ENCODE peak calls at places on chromosomes 4 and X, in five cellular contexts. One of them, this sample, is unnamed.

GRCh38 chr4:53987761-53988171 is 76.6 kb downstream of the CHIC2 start:
- DNase-seq in neural progenitor cell: no peak
- DNase-seq in endothelial cell of umbilical vein: no peak
- DNase-seq in PC-3: peak; percentile 70
- DNase-seq in GM23248: peak; percentile 89
- DNase-seq in this sample: peak; percentile 38

GRCh38 chr4:88897180-88897579 is 159.8 kb downstream of the FAM13A start:
- DNase-seq in GM23248: peak; percentile 49
- DNase-seq in endothelial cell of umbilical vein: no peak
- DNase-seq in neural progenitor cell: no peak
- DNase-seq in PC-3: peak; percentile 4
- DNase-seq in this sample: peak; percentile 0

GRCh38 chr4:168197926-168198325 is 105.6 kb downstream of the ANXA10 start:
- DNase-seq in neural progenitor cell: no peak
- DNase-seq in GM23248: peak; percentile 3
- DNase-seq in endothelial cell of umbilical vein: peak; percentile 14
- DNase-seq in PC-3: no peak
- DNase-seq in this sample: no peak

GRCh38 chr4:168488800-168489404 is 8.0 kb upstream of the PALLD start:
- DNase-seq in neural progenitor cell: no peak
- DNase-seq in GM23248: no peak
- DNase-seq in PC-3: no peak
- DNase-seq in endothelial cell of umbilical vein: peak; percentile 27
- DNase-seq in this sample: no peak

GRCh38 chr4:56743550-56743949 is 62.5 kb upstream of the HOPX start:
- DNase-seq in endothelial cell of umbilical vein: no peak
- DNase-seq in neural progenitor cell: no peak
- DNase-seq in PC-3: peak; percentile 76
- DNase-seq in GM23248: no peak
- DNase-seq in this sample: no peak

GRCh38 chr4:73770917-73771316 is 30.5 kb downstream of the CXCL8 start:
- DNase-seq in GM23248: no peak
- DNase-seq in endothelial cell of umbilical vein: no peak
- DNase-seq in neural progenitor cell: no peak
- DNase-seq in PC-3: no peak
- DNase-seq in this sample: no peak

GRCh38 chr4:180990931-180991330 is 1252.3 kb upstream of the TENM3 start:
- DNase-seq in GM23248: no peak
- DNase-seq in neural progenitor cell: no peak
- DNase-seq in endothelial cell of umbilical vein: no peak
- DNase-seq in PC-3: no peak
- DNase-seq in this sample: no peak

GRCh38 chr4:52824603-52825310 is 37.4 kb upstream of the RASL11B start:
- DNase-seq in PC-3: no peak
- DNase-seq in endothelial cell of umbilical vein: no peak
- DNase-seq in neural progenitor cell: peak; percentile 13
- DNase-seq in GM23248: peak; percentile 7
- DNase-seq in this sample: no peak

GRCh38 chr4:115851918-115852766 is 738.7 kb upstream of the NDST4 start:
- DNase-seq in neural progenitor cell: peak; percentile 84
- DNase-seq in PC-3: peak; percentile 59
- DNase-seq in GM23248: peak; percentile 56
- DNase-seq in endothelial cell of umbilical vein: no peak
- DNase-seq in this sample: no peak

GRCh38 chr4:98586231-98586630 is 72.2 kb downstream of the TSPAN5 start:
- DNase-seq in PC-3: no peak
- DNase-seq in endothelial cell of umbilical vein: no peak
- DNase-seq in neural progenitor cell: no peak
- DNase-seq in GM23248: no peak
- DNase-seq in this sample: no peak

GRCh38 chrX:72142931-72143709 is 11.4 kb upstream of the RTL5 start:
- DNase-seq in PC-3: no peak
- DNase-seq in neural progenitor cell: no peak
- DNase-seq in GM23248: no peak
- DNase-seq in endothelial cell of umbilical vein: no peak
- DNase-seq in this sample: no peak

GRCh38 chr4:111847256-111848108 is 297.8 kb upstream of the FAM241A start:
- DNase-seq in PC-3: peak; percentile 17
- DNase-seq in neural progenitor cell: peak; percentile 23
- DNase-seq in endothelial cell of umbilical vein: no peak
- DNase-seq in GM23248: peak; percentile 18
- DNase-seq in this sample: no peak

GRCh38 chr4:89226665-89227572 is 80.7 kb downstream of the GPRIN3 start:
- DNase-seq in endothelial cell of umbilical vein: peak; percentile 79
- DNase-seq in GM23248: peak; percentile 85
- DNase-seq in neural progenitor cell: peak; percentile 86
- DNase-seq in PC-3: peak; percentile 79
- DNase-seq in this sample: peak; percentile 7

GRCh38 chrX:133905305-133905704 is 80.1 kb downstream of the GPC3 start:
- DNase-seq in PC-3: no peak
- DNase-seq in neural progenitor cell: no peak
- DNase-seq in endothelial cell of umbilical vein: no peak
- DNase-seq in GM23248: no peak
- DNase-seq in this sample: no peak

GRCh38 chrX:122866527-122866926 is 317.6 kb upstream of the GRIA3 start:
- DNase-seq in neural progenitor cell: no peak
- DNase-seq in endothelial cell of umbilical vein: peak; percentile 81
- DNase-seq in GM23248: peak; percentile 69
- DNase-seq in PC-3: peak; percentile 32
- DNase-seq in this sample: no peak

GRCh38 chrX:13293700-13294099 is 26.2 kb downstream of the ATXN3L start:
- DNase-seq in PC-3: peak; percentile 3
- DNase-seq in GM23248: no peak
- DNase-seq in endothelial cell of umbilical vein: peak; percentile 41
- DNase-seq in neural progenitor cell: peak; percentile 62
- DNase-seq in this sample: peak; percentile 36

GRCh38 chr4:137468836-137469235 is 63.5 kb downstream of the PCDH18 start:
- DNase-seq in PC-3: no peak
- DNase-seq in endothelial cell of umbilical vein: no peak
- DNase-seq in GM23248: no peak
- DNase-seq in neural progenitor cell: no peak
- DNase-seq in this sample: no peak

GRCh38 chr4:184424993-184425758 is 49.2 kb downstream of the IRF2 start:
- DNase-seq in neural progenitor cell: no peak
- DNase-seq in GM23248: no peak
- DNase-seq in endothelial cell of umbilical vein: no peak
- DNase-seq in PC-3: no peak
- DNase-seq in this sample: no peak

GRCh38 chr4:118344801-118345200 is 8.0 kb downstream of the PRSS12 start:
- DNase-seq in PC-3: no peak
- DNase-seq in endothelial cell of umbilical vein: no peak
- DNase-seq in GM23248: no peak
- DNase-seq in neural progenitor cell: no peak
- DNase-seq in this sample: no peak

GRCh38 chr4:38829237-38829636 is 24.6 kb upstream of the TLR1 start:
- DNase-seq in GM23248: no peak
- DNase-seq in neural progenitor cell: no peak
- DNase-seq in endothelial cell of umbilical vein: no peak
- DNase-seq in PC-3: no peak
- DNase-seq in this sample: no peak

GRCh38 chrX:135295238-135295943 is 13.9 kb upstream of the ETDC start:
- DNase-seq in PC-3: no peak
- DNase-seq in neural progenitor cell: peak; percentile 81
- DNase-seq in GM23248: no peak
- DNase-seq in endothelial cell of umbilical vein: peak; percentile 35
- DNase-seq in this sample: no peak

GRCh38 chr4:55125763-55126541 is 557 bp upstream of the KDR start:
- DNase-seq in endothelial cell of umbilical vein: peak; percentile 39
- DNase-seq in GM23248: peak; percentile 36
- DNase-seq in neural progenitor cell: peak; percentile 56
- DNase-seq in PC-3: no peak
- DNase-seq in this sample: no peak

GRCh38 chr4:26150948-26151347 is 169.9 kb upstream of the RBPJ start:
- DNase-seq in GM23248: peak; percentile 78
- DNase-seq in PC-3: peak; percentile 72
- DNase-seq in endothelial cell of umbilical vein: no peak
- DNase-seq in neural progenitor cell: no peak
- DNase-seq in this sample: no peak

GRCh38 chr4:38387348-38387747 is 276.7 kb upstream of the KLF3 start:
- DNase-seq in neural progenitor cell: no peak
- DNase-seq in endothelial cell of umbilical vein: no peak
- DNase-seq in GM23248: peak; percentile 14
- DNase-seq in PC-3: no peak
- DNase-seq in this sample: no peak

GRCh38 chr4:65381648-65382047 is 288.6 kb downstream of the EPHA5 start:
- DNase-seq in endothelial cell of umbilical vein: no peak
- DNase-seq in PC-3: no peak
- DNase-seq in neural progenitor cell: no peak
- DNase-seq in GM23248: no peak
- DNase-seq in this sample: no peak

GRCh38 chr4:8507624-8508023 is 67.0 kb downstream of the TRMT44 start:
- DNase-seq in GM23248: peak; percentile 29
- DNase-seq in endothelial cell of umbilical vein: no peak
- DNase-seq in neural progenitor cell: no peak
- DNase-seq in PC-3: no peak
- DNase-seq in this sample: no peak

GRCh38 chr4:97645437-97645836 is 497.8 kb downstream of the STPG2 start:
- DNase-seq in PC-3: no peak
- DNase-seq in neural progenitor cell: no peak
- DNase-seq in endothelial cell of umbilical vein: no peak
- DNase-seq in GM23248: no peak
- DNase-seq in this sample: no peak

DNA sequence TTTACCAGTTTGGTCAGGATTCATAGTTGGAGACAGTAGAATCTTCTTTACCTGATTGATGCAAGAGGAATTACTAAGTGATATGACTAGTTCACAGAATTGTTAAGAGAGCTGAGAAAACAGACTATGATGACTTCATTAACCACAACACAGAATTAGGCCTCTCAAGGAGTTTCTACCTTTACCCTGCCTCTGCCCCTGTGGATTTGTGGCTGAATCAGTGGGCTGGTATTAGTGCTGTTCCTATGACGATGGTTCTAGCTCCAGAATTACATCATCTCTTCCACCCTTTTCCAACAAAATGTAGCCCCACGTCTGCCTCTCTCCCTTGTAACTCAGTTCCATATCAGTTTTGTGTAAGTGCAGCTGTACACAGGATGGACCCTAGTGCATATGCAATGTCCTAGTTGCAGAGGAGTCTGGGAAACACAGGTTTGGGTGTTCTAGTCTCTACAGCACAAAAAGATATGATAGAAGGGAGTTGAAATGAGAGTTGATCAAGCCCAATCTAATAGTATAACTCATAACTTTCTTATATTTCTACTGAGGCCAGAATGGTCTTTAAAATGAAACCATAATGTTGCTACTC is 99.3 kb downstream of the ANXA5 start:
- DNase-seq in GM23248: peak; percentile 38
- DNase-seq in endothelial cell of umbilical vein: no peak
- DNase-seq in PC-3: peak; percentile 19
- DNase-seq in neural progenitor cell: no peak
- DNase-seq in this sample: no peak
- H2AFZ ChIP-seq in GM23248: no peak overlapping the region
- H2AFZ ChIP-seq in endothelial cell of umbilical vein: no peak overlapping the region
- H2AFZ ChIP-seq in PC-3: no peak overlapping the region
- H2AFZ ChIP-seq in neural progenitor cell: no peak overlapping the region
- H2AFZ ChIP-seq in this sample: no peak overlapping the region

GRCh38 chr4:110624016-110624770 is 1.3 kb upstream of the PITX2 start:
- DNase-seq in neural progenitor cell: no peak
- DNase-seq in PC-3: no peak
- DNase-seq in endothelial cell of umbilical vein: no peak
- DNase-seq in GM23248: no peak
- DNase-seq in this sample: no peak
- TF ChIP-seq EZH2 in neural progenitor cell: no peak
- TF ChIP-seq EZH2 in PC-3: no peak
- TF ChIP-seq EZH2 in endothelial cell of umbilical vein: no peak
- TF ChIP-seq EZH2 in GM23248: no peak
- TF ChIP-seq EZH2 in this sample: peak; percentile 11

GRCh38 chr4:121950680-121951569 is 935 bp downstream of the TRPC3 start:
- DNase-seq in PC-3: no peak
- DNase-seq in GM23248: peak; percentile 50
- DNase-seq in endothelial cell of umbilical vein: peak; percentile 13
- DNase-seq in neural progenitor cell: peak; percentile 39
- DNase-seq in this sample: no peak

GRCh38 chr4:121951570-121952110 is at the start of gene TRPC3:
- DNase-seq in neural progenitor cell: peak; percentile 67
- DNase-seq in PC-3: no peak
- DNase-seq in GM23248: peak; percentile 58
- DNase-seq in endothelial cell of umbilical vein: peak; percentile 6
- DNase-seq in this sample: no peak

GRCh38 chr4:121952290-121952689 is 430 bp upstream of the TRPC3 start:
- DNase-seq in GM23248: no peak
- DNase-seq in endothelial cell of umbilical vein: no peak
- DNase-seq in neural progenitor cell: no peak
- DNase-seq in PC-3: no peak
- DNase-seq in this sample: no peak

GRCh38 chr4:121946644-121947043 is 5.2 kb downstream of the TRPC3 start:
- DNase-seq in endothelial cell of umbilical vein: no peak
- DNase-seq in GM23248: no peak
- DNase-seq in neural progenitor cell: no peak
- DNase-seq in PC-3: peak; percentile 7
- DNase-seq in this sample: no peak

DNA sequence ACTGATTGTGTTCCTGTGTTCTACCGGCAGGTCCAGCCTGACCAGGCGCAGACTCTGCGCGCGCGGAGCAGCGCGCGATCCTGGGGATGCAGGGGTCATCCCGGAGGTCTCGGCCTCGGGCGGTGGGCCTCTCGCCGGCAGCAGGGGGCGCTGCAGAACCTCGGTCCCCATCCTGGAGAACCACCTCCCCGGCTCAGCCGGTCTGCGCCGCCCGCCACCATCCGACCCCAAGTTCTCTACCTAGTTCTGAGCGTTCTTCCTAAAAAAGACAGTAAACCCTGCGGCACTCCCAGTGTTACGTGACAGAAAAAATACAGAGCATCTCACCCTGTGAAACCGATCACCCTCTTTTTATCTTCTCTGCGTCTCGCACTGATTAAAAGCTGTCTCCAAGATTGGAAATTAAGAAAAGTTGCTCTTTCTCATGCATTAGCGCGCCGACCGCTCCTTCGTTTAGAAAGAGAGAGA is 1.6 kb downstream of the TRPC3 start:
- DNase-seq in neural progenitor cell: peak; percentile 93
- DNase-seq in endothelial cell of umbilical vein: peak; percentile 56
- DNase-seq in PC-3: no peak
- DNase-seq in GM23248: peak; percentile 65
- DNase-seq in this sample: no peak
- H2AFZ ChIP-seq in neural progenitor cell: peak overlapping the region; percentile 27
- H2AFZ ChIP-seq in endothelial cell of umbilical vein: peak overlapping the region; percentile 89
- H2AFZ ChIP-seq in PC-3: no peak overlapping the region
- H2AFZ ChIP-seq in GM23248: peak overlapping the region; percentile 91
- H2AFZ ChIP-seq in this sample: no peak overlapping the region

DNA sequence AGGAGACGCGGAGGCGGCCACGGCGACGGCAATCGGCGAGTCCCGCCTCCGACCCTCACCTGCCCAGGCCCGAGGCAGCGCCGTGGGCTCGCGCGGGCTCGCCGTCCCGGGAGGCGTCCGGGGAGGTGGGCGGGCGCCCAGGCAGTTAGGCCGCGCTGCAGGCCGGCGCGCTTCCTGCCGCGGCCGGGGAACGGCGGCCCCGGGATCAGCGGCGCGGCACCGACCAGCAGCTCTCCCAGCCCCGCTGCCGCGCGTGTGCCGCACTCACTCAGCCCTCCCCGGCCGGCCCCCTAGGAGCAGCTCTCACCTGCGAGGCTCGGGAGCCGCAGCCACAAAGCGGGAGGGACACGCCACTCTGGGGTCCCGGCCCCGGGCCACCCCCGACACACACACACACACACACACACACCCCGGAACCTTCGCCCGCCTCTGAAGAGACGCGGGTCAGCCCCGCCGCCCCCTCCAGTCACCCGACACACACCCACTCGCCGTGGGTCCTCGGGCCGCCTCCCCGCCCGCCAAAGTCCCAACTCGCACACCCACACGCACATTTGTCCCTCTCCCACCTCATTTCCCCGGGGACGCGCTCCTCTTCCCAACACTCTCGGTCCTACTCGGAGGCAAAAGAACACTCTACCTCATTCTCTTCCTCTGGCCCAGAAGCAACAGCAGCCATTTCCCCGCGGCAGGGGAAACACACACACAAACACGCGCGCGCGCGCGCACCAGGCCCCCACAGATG is at the start of gene CNOT6L:
- DNase-seq in endothelial cell of umbilical vein: peak; percentile 58
- DNase-seq in neural progenitor cell: peak; percentile 81
- DNase-seq in PC-3: peak; percentile 68
- DNase-seq in GM23248: peak; percentile 91
- DNase-seq in this sample: no peak
- TF ChIP-seq EZH2 in endothelial cell of umbilical vein: no peak
- TF ChIP-seq EZH2 in neural progenitor cell: peak; percentile 63
- TF ChIP-seq EZH2 in PC-3: no peak
- TF ChIP-seq EZH2 in GM23248: no peak
- TF ChIP-seq EZH2 in this sample: no peak

This sample was measured in keratinocyte.